ENCODE peak calls at places on chromosomes 16 and 17, in six cellular contexts. I is GM23248, V is occipital lobe, L is activated T-helper 1 cell treated with Interleukin-2 at 50 U/mL for 16 hours, T is ELF-1, C is astrocyte of the hippocampus. F is an unnamed sample.

GRCh38 chr16:2912330-2913199 is 834 bp downstream of the FLYWCH1 start:
- DNase-seq in V (no peak), L (peak), I (peak), T (no peak), C (peak), F (peak)

GRCh38 chr17:16908282-16908681 is 63.6 kb downstream of the TNFRSF13B start:
- DNase-seq in C (no peak), V (no peak), T (no peak), I (no peak), L (no peak), F (no peak)

GRCh38 chr16:30131869-30132475 is 9.0 kb upstream of the MAPK3 start:
- DNase-seq in C (no peak), L (no peak), V (no peak), I (no peak), T (no peak), F (peak)

GRCh38 chr17:2401426-2402221 is 764 bp upstream of the MNT start:
- DNase-seq in V (peak), L (peak), T (peak), I (peak), C (peak), F (peak)

GRCh38 chr17:48620497-48621139 is 5.5 kb upstream of the HOXB8 start:
- DNase-seq in I (no peak), C (no peak), T (peak), L (no peak), V (no peak), F (no peak)

GRCh38 chr16:30351586-30352419 is 3.3 kb downstream of the CD2BP2 start:
- DNase-seq in T (no peak), I (peak), C (peak), L (no peak), V (peak), F (peak)

GRCh38 chr16:47777191-47777590 is 316.1 kb downstream of the PHKB start:
- DNase-seq in I (peak), C (peak), T (no peak), L (no peak), V (no peak), F (peak)

GRCh38 chr17:43615952-43616351 is 45.8 kb downstream of the MEOX1 start:
- DNase-seq in V (no peak), L (no peak), T (no peak), C (no peak), I (no peak), F (no peak)

GRCh38 chr17:56592487-56593072 is 919 bp upstream of the NOG start:
- DNase-seq in L (peak), T (peak), V (peak), I (peak), C (peak), F (peak)

GRCh38 chr17:49604314-49604869 is 28.7 kb downstream of the NXPH3 start:
- DNase-seq in L (no peak), T (peak), C (no peak), V (no peak), I (no peak), F (no peak)

GRCh38 chr16:48824271-48824670 is 214.3 kb upstream of the N4BP1 start:
- DNase-seq in V (no peak), L (no peak), T (no peak), C (no peak), I (no peak), F (no peak)

GRCh38 chr17:79538291-79538690 is 72.6 kb downstream of the RBFOX3 start:
- DNase-seq in C (no peak), I (no peak), T (no peak), V (no peak), L (no peak), F (no peak)

GRCh38 chr16:2753523-2754020 is 1.1 kb downstream of the SRRM2 start:
- DNase-seq in T (no peak), L (no peak), V (no peak), C (peak), I (peak), F (peak)

GRCh38 chr17:10640475-10640874 is 16.6 kb downstream of the MYH3 start:
- DNase-seq in C (no peak), I (peak), L (no peak), T (no peak), V (no peak), F (no peak)

GRCh38 chr17:7237761-7238417 is 1.4 kb downstream of the PHF23 start:
- DNase-seq in C (peak), I (peak), V (peak), L (peak), T (peak), F (peak)

GRCh38 chr16:30060354-30061194 is 5.0 kb upstream of the ALDOA start:
- DNase-seq in I (no peak), L (no peak), T (peak), V (no peak), C (no peak), F (no peak)

GRCh38 chr16:74448990-74449389 is 27.7 kb upstream of the CLEC18B start:
- DNase-seq in L (no peak), C (peak), T (peak), V (no peak), I (peak), F (peak)

GRCh38 chr17:48100591-48101011 is 677 bp downstream of the CBX1 start:
- DNase-seq in T (peak), V (peak), I (peak), C (peak), L (no peak), F (peak)

GRCh38 chr17:12549499-12549901 is 116.2 kb upstream of the MYOCD start:
- DNase-seq in T (peak), V (no peak), I (no peak), L (no peak), C (peak), F (peak)

GRCh38 chr16:79169239-79169638 is 431.3 kb downstream of the MAF start:
- DNase-seq in I (no peak), V (no peak), L (no peak), T (peak), C (peak), F (no peak)

GRCh38 chr17:64236827-64237403 is 26.1 kb downstream of the TEX2 start:
- DNase-seq in I (no peak), C (no peak), T (peak), V (no peak), L (no peak), F (no peak)

GRCh38 chr17:33292981-33293867 is at the start of gene ASIC2:
- DNase-seq in C (peak), V (peak), I (peak), T (peak), L (no peak), F (no peak)

GRCh38 chr17:31525801-31526549 is 134.5 kb downstream of the RAB11FIP4 start:
- DNase-seq in T (peak), I (peak), L (no peak), V (peak), C (peak), F (no peak)

GRCh38 chr17:7878234-7878633 is 10.4 kb upstream of the CHD3 start:
- DNase-seq in T (no peak), V (no peak), I (no peak), C (no peak), L (no peak), F (no peak)

GRCh38 chr17:8602679-8603078 is 27.8 kb downstream of the MYH10 start:
- DNase-seq in L (no peak), I (no peak), T (no peak), V (no peak), C (no peak), F (no peak)

GRCh38 chr17:32267690-32268205 is 2.1 kb downstream of the RHBDL3 start:
- DNase-seq in L (no peak), T (no peak), I (no peak), C (no peak), V (no peak), F (no peak)

GRCh38 chr17:9677411-9677810 is 32.1 kb downstream of the USP43 start:
- DNase-seq in C (no peak), V (no peak), L (no peak), I (no peak), T (no peak), F (no peak)